ENCODE peak calls at places on chromosomes 4 and X, in six cellular contexts. One of them, this sample, is unnamed.
A peak's percentile ranks its signal among the peaks of the same experiment; 100 is the strongest.

GRCh38 chrX:13046035-13046851 is 1.8 kb upstream of the FAM9C start:
- DNase-seq in mammary epithelial cell: no peak
- DNase-seq in cardiac muscle cell: no peak
- DNase-seq in lower lobe of right lung: no peak
- DNase-seq in transverse colon: no peak
- DNase-seq in bronchial epithelial cell: no peak
- DNase-seq in this sample: no peak

GRCh38 chr4:5341151-5341925 is 290.1 kb downstream of the STK32B start:
- DNase-seq in transverse colon: no peak
- DNase-seq in mammary epithelial cell: no peak
- DNase-seq in cardiac muscle cell: no peak
- DNase-seq in lower lobe of right lung: no peak
- DNase-seq in bronchial epithelial cell: no peak
- DNase-seq in this sample: no peak

GRCh38 chrX:119647089-119647488 is 40.9 kb upstream of the NKRF start:
- DNase-seq in lower lobe of right lung: no peak
- DNase-seq in transverse colon: no peak
- DNase-seq in mammary epithelial cell: no peak
- DNase-seq in bronchial epithelial cell: no peak
- DNase-seq in cardiac muscle cell: no peak
- DNase-seq in this sample: no peak

GRCh38 chr4:2574058-2574457 is 37.6 kb downstream of the FAM193A start:
- DNase-seq in bronchial epithelial cell: no peak
- DNase-seq in cardiac muscle cell: no peak
- DNase-seq in transverse colon: no peak
- DNase-seq in lower lobe of right lung: no peak
- DNase-seq in mammary epithelial cell: no peak
- DNase-seq in this sample: no peak

GRCh38 chr4:146308951-146309350 is 94.6 kb downstream of the REELD1 start:
- DNase-seq in transverse colon: no peak
- DNase-seq in lower lobe of right lung: no peak
- DNase-seq in cardiac muscle cell: no peak
- DNase-seq in bronchial epithelial cell: no peak
- DNase-seq in mammary epithelial cell: no peak
- DNase-seq in this sample: no peak

GRCh38 chr4:4594531-4594930 is 52.7 kb upstream of the STX18 start:
- DNase-seq in transverse colon: no peak
- DNase-seq in mammary epithelial cell: no peak
- DNase-seq in bronchial epithelial cell: no peak
- DNase-seq in cardiac muscle cell: no peak
- DNase-seq in lower lobe of right lung: no peak
- DNase-seq in this sample: no peak

GRCh38 chr4:61094854-61095598 is 105.1 kb upstream of the ADGRL3 start:
- DNase-seq in mammary epithelial cell: peak; percentile 20
- DNase-seq in cardiac muscle cell: no peak
- DNase-seq in bronchial epithelial cell: peak; percentile 3
- DNase-seq in lower lobe of right lung: no peak
- DNase-seq in transverse colon: no peak
- DNase-seq in this sample: no peak

GRCh38 chr4:36414248-36414647 is 132.8 kb downstream of the DTHD1 start:
- DNase-seq in transverse colon: no peak
- DNase-seq in mammary epithelial cell: no peak
- DNase-seq in cardiac muscle cell: no peak
- DNase-seq in lower lobe of right lung: no peak
- DNase-seq in bronchial epithelial cell: peak; percentile 31
- DNase-seq in this sample: no peak

GRCh38 chr4:88219099-88219498 is 60.7 kb upstream of the ABCG2 start:
- DNase-seq in mammary epithelial cell: peak; percentile 34
- DNase-seq in cardiac muscle cell: peak; percentile 73
- DNase-seq in transverse colon: no peak
- DNase-seq in lower lobe of right lung: no peak
- DNase-seq in bronchial epithelial cell: peak; percentile 46
- DNase-seq in this sample: no peak

DNA sequence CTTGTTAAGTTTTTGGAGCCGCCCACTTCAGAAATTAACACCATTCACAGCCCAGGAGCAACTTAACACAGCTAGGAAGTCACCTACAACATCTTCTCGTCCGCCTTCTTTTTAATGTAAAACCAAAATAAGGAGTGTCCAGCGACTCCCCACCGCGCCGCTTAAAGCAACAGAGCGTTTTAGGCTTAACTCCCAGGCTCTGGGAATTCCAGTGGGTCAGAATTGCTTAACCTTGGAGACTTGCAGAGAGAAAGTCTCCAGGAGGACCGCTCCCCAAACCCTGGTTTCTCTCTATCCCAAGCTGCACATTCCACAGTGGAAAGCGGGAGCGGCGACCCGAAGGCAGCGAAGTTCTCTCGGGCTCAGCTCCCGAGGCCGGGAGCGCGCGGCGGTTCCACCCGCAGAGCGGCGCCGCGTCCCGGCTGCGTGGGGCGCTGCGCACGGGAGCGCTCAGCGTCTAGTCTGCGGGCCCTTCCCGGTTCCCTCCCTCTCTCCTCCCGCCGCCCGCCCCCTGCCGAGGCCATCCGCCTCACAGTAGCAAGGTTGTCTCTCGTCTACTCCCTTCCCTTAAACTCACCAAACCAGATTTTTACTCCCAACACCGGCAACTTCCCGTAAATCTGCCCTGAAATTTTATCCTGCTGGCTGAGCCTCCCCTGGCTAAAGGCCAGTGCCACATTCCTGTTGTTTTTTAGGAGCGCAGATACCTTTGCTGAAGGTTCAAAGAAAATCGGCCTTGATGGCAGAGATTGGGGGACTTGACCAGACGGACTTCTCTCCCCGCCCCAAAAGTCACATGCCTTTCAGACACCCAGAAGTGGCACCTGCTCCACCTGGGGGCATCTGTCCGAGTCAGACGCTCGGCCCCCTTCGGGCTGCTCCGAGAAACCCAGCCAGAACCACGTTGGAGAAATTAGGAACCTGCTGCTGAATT is at the start of gene RBM47:
- DNase-seq in cardiac muscle cell: peak; percentile 79
- DNase-seq in transverse colon: peak; percentile 89
- DNase-seq in bronchial epithelial cell: peak; percentile 84
- DNase-seq in mammary epithelial cell: peak; percentile 78
- DNase-seq in lower lobe of right lung: peak; percentile 89
- DNase-seq in this sample: peak; percentile 86
- TF ChIP-seq CTCF in cardiac muscle cell: peak; percentile 23
- TF ChIP-seq CTCF in transverse colon: no peak
- TF ChIP-seq CTCF in bronchial epithelial cell: peak; percentile 38
- TF ChIP-seq CTCF in mammary epithelial cell: peak; percentile 21
- TF ChIP-seq CTCF in lower lobe of right lung: peak; percentile 19
- TF ChIP-seq CTCF in this sample: no peak

DNA sequence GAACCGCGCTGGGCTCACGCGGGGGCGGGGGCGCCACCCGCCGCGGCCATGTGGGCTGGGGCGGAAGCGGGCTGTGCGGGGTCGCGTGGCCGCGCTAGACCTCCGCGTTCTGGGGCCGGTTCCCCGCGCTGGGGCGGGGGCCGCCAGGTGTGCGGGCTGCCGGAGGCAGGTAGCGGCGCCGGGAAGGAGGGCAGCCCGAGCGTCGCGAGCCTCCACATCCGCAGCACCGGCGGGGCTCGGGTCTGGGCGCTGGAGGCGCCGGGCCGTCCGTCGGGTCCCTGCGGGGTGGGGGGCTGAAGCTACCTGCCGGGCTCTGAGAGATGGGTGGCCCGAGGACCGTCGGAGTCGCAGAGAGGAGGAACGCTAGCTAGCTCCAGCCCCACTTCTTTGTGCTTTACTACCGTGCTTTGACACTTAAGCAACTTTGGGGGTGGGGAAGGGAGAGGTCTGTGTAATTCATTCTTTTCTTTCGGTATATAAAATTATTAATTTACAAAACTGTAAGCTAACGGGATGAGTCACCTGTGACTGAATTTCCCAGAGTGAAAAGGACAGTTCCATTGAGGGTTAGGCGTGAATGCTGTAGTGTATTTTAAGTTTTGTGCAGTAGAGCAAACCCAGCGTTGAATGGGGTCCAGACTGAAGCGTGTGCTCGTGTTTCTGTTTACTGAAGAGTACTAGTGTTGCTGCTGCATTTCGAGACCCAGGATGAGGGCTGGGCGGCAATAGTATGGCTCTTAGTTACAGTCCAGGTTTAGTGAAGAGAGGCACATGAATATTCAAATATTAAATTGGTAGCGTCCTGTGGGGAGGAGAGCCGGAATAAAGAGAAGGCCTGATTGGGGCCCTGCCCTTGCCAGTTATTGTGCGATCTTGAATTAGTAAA is 778 bp downstream of the METAP1 start:
- DNase-seq in bronchial epithelial cell: peak; percentile 56
- DNase-seq in lower lobe of right lung: no peak
- DNase-seq in mammary epithelial cell: peak; percentile 53
- DNase-seq in transverse colon: peak; percentile 24
- DNase-seq in cardiac muscle cell: peak; percentile 39
- DNase-seq in this sample: peak; percentile 50
- H3K4me3 ChIP-seq in bronchial epithelial cell: peak overlapping the region; percentile 92
- H3K4me3 ChIP-seq in lower lobe of right lung: peak overlapping the region; percentile 95
- H3K4me3 ChIP-seq in mammary epithelial cell: peak overlapping the region; percentile 94
- H3K4me3 ChIP-seq in transverse colon: peak overlapping the region; percentile 88
- H3K4me3 ChIP-seq in cardiac muscle cell: peak overlapping the region; percentile 94
- H3K4me3 ChIP-seq in this sample: peak overlapping the region; percentile 74

DNA sequence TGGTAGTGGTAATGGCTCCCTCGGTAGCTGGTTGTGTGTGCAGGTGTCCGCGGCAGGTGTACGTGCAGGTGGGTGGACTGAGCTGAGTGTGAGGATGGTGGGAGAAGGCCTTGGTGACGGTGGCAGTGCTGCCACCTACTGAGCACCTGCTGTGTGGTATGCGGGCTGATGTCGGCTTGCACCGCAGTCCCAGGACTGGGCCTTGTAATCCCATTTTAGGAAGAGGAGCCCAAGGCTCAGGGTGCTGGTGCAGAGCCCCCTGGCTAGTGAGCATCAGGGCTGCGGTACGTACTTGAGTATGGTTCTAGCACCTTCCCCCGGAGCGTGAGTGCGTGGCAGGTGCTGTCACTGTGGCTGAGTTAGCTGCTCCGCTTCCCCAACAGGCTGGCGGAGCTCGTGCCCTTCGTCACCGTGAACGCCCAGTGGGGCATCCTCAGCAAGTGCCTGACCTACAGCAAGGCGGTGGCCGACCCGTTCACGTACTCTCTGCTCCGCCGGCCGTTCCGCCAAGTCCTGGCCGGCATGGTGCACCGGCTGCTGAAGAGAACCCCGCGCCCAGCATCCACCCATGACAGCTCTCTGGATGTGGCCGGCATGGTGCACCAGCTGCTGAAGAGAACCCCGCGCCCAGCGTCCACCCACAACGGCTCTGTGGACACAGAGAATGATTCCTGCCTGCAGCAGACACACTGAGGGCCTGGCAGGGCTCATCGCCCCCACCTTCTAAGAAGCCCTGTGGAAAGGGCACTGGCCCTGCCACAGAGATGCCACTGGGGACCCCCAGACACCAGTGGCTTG is 5.7 kb upstream of the CPZ start:
- DNase-seq in cardiac muscle cell: no peak
- DNase-seq in transverse colon: no peak
- DNase-seq in mammary epithelial cell: no peak
- DNase-seq in lower lobe of right lung: peak; percentile 37
- DNase-seq in bronchial epithelial cell: peak; percentile 11
- DNase-seq in this sample: no peak
- TF ChIP-seq CTCF in cardiac muscle cell: no peak
- TF ChIP-seq CTCF in transverse colon: no peak
- TF ChIP-seq CTCF in mammary epithelial cell: peak; percentile 45
- TF ChIP-seq CTCF in lower lobe of right lung: no peak
- TF ChIP-seq CTCF in bronchial epithelial cell: peak; percentile 52
- TF ChIP-seq CTCF in this sample: no peak

DNA sequence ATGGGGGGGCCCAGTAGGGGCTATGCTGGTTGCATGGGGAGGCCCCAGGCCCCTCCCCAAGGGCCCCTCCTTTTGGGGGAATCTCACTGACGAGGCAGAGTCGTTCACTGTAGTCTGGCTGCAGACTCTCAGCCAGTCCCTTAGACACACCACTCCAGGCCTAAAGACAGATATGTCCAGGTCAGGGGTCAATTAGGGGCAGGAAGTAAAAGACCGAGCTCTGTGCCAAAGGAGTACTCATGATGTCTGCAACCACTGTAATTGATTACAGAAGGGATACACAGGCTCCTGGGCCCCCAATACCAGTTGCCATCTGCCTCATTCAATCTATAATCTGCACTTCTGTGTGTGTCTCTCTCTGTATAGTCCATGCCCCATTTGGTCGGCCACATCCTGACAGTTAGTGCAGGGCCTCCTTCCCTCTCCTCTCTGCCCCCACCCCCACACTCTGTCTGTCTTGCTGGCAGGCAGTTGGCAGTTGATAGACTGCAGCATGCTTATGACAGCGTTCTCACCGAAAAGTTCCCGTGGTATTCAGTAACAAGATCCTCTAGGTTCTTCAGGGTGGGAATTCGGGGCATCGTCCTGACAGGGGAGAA is 1.3 kb upstream of the CXorf65 start:
- DNase-seq in mammary epithelial cell: no peak
- DNase-seq in transverse colon: no peak
- DNase-seq in bronchial epithelial cell: no peak
- DNase-seq in lower lobe of right lung: no peak
- DNase-seq in cardiac muscle cell: peak; percentile 4
- DNase-seq in this sample: peak; percentile 59
- H3K4me3 ChIP-seq in mammary epithelial cell: no peak overlapping the region
- H3K4me3 ChIP-seq in transverse colon: no peak overlapping the region
- H3K4me3 ChIP-seq in bronchial epithelial cell: no peak overlapping the region
- H3K4me3 ChIP-seq in lower lobe of right lung: no peak overlapping the region
- H3K4me3 ChIP-seq in cardiac muscle cell: no peak overlapping the region
- H3K4me3 ChIP-seq in this sample: no peak overlapping the region

DNA sequence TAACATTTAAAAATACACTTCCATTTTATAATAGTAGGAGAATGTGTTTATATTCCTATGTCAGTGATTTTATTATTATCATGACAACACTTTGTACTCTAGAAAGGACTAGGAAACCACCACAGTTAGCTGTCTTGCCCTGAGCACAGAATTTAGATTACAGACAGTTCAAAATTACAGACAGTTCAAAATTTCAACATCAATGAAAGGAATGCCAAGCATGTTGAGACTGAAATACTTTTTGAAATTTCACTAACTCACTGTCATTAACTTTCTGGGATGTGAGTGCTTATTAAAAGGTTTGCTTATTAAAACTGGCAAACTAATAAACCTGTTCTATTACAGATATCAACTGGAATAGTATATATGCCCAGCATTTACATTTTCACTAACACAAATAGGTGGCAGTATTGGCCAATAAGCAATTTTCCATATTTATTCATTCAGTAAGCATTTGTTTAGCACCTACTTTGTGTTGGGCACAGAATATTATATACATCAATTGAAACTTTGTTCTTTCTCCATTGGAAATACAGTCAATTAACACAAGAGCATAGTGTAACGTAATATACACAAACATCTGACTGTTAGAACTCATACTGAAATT is 179.4 kb downstream of the FBXW7 start:
- DNase-seq in cardiac muscle cell: peak; percentile 61
- DNase-seq in transverse colon: no peak
- DNase-seq in bronchial epithelial cell: no peak
- DNase-seq in lower lobe of right lung: no peak
- DNase-seq in mammary epithelial cell: no peak
- DNase-seq in this sample: no peak
- TF ChIP-seq CTCF in cardiac muscle cell: no peak
- TF ChIP-seq CTCF in transverse colon: no peak
- TF ChIP-seq CTCF in bronchial epithelial cell: no peak
- TF ChIP-seq CTCF in lower lobe of right lung: no peak
- TF ChIP-seq CTCF in mammary epithelial cell: peak; percentile 28
- TF ChIP-seq CTCF in this sample: no peak

DNA sequence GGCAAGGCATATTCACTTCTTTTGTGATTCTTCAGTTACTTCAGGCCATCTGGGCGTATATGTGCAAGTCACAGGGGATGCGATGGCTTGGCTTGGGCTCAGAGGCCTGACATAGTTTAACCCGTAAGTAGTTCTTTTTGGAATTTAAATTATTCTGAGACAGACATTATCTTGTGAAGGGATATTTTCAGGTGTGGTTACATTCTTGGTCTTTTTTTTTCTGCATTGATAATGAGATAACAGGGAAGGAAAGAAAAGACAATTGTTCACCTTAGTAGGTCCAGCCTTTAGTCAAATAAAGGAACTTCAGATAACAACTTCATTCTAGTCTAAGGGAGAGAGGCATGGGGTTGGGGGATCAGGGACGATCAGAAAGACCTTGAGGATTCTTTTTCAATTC is 74.8 kb downstream of the TEX13C start:
- DNase-seq in transverse colon: no peak
- DNase-seq in mammary epithelial cell: no peak
- DNase-seq in lower lobe of right lung: no peak
- DNase-seq in cardiac muscle cell: no peak
- DNase-seq in bronchial epithelial cell: no peak
- DNase-seq in this sample: no peak
- H3K4me3 ChIP-seq in transverse colon: no peak overlapping the region
- H3K4me3 ChIP-seq in mammary epithelial cell: no peak overlapping the region
- H3K4me3 ChIP-seq in lower lobe of right lung: no peak overlapping the region
- H3K4me3 ChIP-seq in cardiac muscle cell: no peak overlapping the region
- H3K4me3 ChIP-seq in bronchial epithelial cell: no peak overlapping the region
- H3K4me3 ChIP-seq in this sample: no peak overlapping the region

This sample was measured in Peyer's patch.